ENCODE peak calls at places on chromosomes 1 and 21, in six cellular contexts. Y is iPS-NIHi11, Q is DMS 273 treated with DMSO at 0.1 percent for 48 hours, M is endothelial cell, C is T47D, G is pancreas. Z is an unnamed sample.

GRCh38 chr1:171226757-171227370 is 21.4 kb upstream of the FMO1 start:
- DNase-seq in Y (peak), Q (peak), M (peak), C (peak), G (peak), Z (peak)

GRCh38 chr21:42844411-42845113 is 34.8 kb downstream of the WDR4 start:
- DNase-seq in Y (peak), Q (no peak), M (no peak), C (no peak), G (peak), Z (no peak)

GRCh38 chr1:195202271-195202670 is 1406.0 kb downstream of the KCNT2 start:
- DNase-seq in Y (no peak), Q (no peak), M (no peak), C (no peak), G (no peak), Z (no peak)

GRCh38 chr1:246254854-246255253 is 252.2 kb downstream of the SMYD3 start:
- DNase-seq in Y (no peak), Q (no peak), M (no peak), C (no peak), G (no peak), Z (no peak)

GRCh38 chr1:222243902-222244301 is 304.0 kb downstream of the HHIPL2 start:
- DNase-seq in Y (no peak), Q (peak), M (no peak), C (no peak), G (no peak), Z (no peak)

GRCh38 chr1:85428471-85429077 is 36.4 kb downstream of the DDAH1 start:
- DNase-seq in Y (no peak), Q (peak), M (no peak), C (no peak), G (no peak), Z (no peak)

GRCh38 chr1:86104606-86105532 is 51.7 kb downstream of the COL24A1 start:
- DNase-seq in Y (no peak), Q (no peak), M (no peak), C (peak), G (no peak), Z (no peak)

GRCh38 chr1:31788825-31789256 is 24.7 kb upstream of the ADGRB2 start:
- DNase-seq in Y (no peak), Q (peak), M (no peak), C (no peak), G (no peak), Z (peak)

GRCh38 chr1:1298861-1299685 is 8.7 kb downstream of the ACAP3 start:
- DNase-seq in Y (peak), Q (peak), M (peak), C (no peak), G (no peak), Z (no peak)

Z was measured in neuronal stem cell.